ENCODE peak calls at places on chromosome 5, in eight cellular contexts. F, J, E, O, U, S, H and M are unnamed samples.

GRCh38 chr5:35152733-35153132 is 77.6 kb downstream of the PRLR start:
- DNase-seq in F (no peak), J (no peak), E (no peak), O (no peak), U (no peak), S (no peak), H (no peak), M (no peak)

GRCh38 chr5:155844541-155844940 is 482.4 kb upstream of the SGCD start:
- DNase-seq in F (no peak), J (no peak), E (no peak), O (no peak), U (no peak), S (no peak), H (no peak), M (no peak)

GRCh38 chr5:89351232-89351631 is 468.2 kb upstream of the MEF2C start:
- DNase-seq in F (no peak), J (no peak), E (no peak), O (peak; percentile 30), U (no peak), S (no peak), H (no peak), M (no peak)

GRCh38 chr5:65663804-65664521 is 39.1 kb downstream of the SHLD3 start:
- DNase-seq in F (no peak), J (peak; percentile 27), E (no peak), O (peak; percentile 10), U (no peak), S (no peak), H (no peak), M (no peak)

GRCh38 chr5:53191766-53192165 is 82.2 kb upstream of the MOCS2 start:
- DNase-seq in F (no peak), J (no peak), E (no peak), O (no peak), U (no peak), S (no peak), H (no peak), M (no peak)

GRCh38 chr5:68251804-68252648 is 36.5 kb downstream of the PIK3R1 start:
- DNase-seq in F (no peak), J (peak; percentile 47), E (peak; percentile 44), O (no peak), U (no peak), S (no peak), H (no peak), M (peak; percentile 42)

GRCh38 chr5:62791059-62791458 is 212.4 kb downstream of the LRRC70 start:
- DNase-seq in F (no peak), J (no peak), E (no peak), O (no peak), U (no peak), S (no peak), H (no peak), M (no peak)

GRCh38 chr5:135615581-135616260 is 36.9 kb upstream of the CXCL14 start:
- DNase-seq in F (no peak), J (no peak), E (no peak), O (no peak), U (no peak), S (no peak), H (no peak), M (no peak)

GRCh38 chr5:113447651-113448050 is 12.9 kb upstream of the TSSK1B start:
- DNase-seq in F (no peak), J (no peak), E (no peak), O (peak; percentile 38), U (no peak), S (no peak), H (no peak), M (no peak)

GRCh38 chr5:135135530-135136201 is 101.6 kb upstream of the PITX1 start:
- DNase-seq in F (no peak), J (peak; percentile 74), E (no peak), O (peak; percentile 66), U (no peak), S (no peak), H (no peak), M (no peak)

GRCh38 chr5:150155258-150156032 is at the start of gene PDGFRB:
- DNase-seq in F (peak; percentile 77), J (peak; percentile 96), E (peak; percentile 76), O (no peak), U (peak; percentile 68), S (no peak), H (peak; percentile 82), M (peak; percentile 98)

GRCh38 chr5:643811-644271 is 31.7 kb downstream of the CEP72 start:
- DNase-seq in F (no peak), J (no peak), E (no peak), O (no peak), U (no peak), S (no peak), H (no peak), M (no peak)

GRCh38 chr5:87836696-87837095 is 424.0 kb upstream of the CCNH start:
- DNase-seq in F (no peak), J (no peak), E (no peak), O (no peak), U (no peak), S (no peak), H (no peak), M (no peak)

GRCh38 chr5:127001621-127002296 is 28.6 kb downstream of the MARCHF3 start:
- DNase-seq in F (no peak), J (peak; percentile 79), E (no peak), O (peak; percentile 7), U (no peak), S (no peak), H (no peak), M (no peak)

GRCh38 chr5:157486861-157487260 is 26.8 kb downstream of the NIPAL4 start:
- DNase-seq in F (no peak), J (no peak), E (no peak), O (no peak), U (no peak), S (no peak), H (peak; percentile 25), M (no peak)